ENCODE peak calls at places on chromosomes 5 and 9, in six cellular contexts. One of them, this sample, is unnamed.
A peak's percentile ranks its signal among the peaks of the same experiment; 100 is the strongest.

GRCh38 chr9:89353989-89354388 is 35.7 kb downstream of the SECISBP2 start:
- ATAC-seq in GM12878: no peak
- ATAC-seq in K562: no peak
- ATAC-seq in upper lobe of left lung: no peak
- ATAC-seq in A549: peak; percentile 48
- ATAC-seq in HepG2: peak; percentile 55
- ATAC-seq in this sample: no peak

GRCh38 chr5:67105270-67105669 is 91.3 kb downstream of the CD180 start:
- ATAC-seq in GM12878: no peak
- ATAC-seq in K562: no peak
- ATAC-seq in upper lobe of left lung: no peak
- ATAC-seq in A549: no peak
- ATAC-seq in HepG2: no peak
- ATAC-seq in this sample: no peak

GRCh38 chr9:114900937-114901802 is 29.2 kb downstream of the TNFSF8 start:
- ATAC-seq in GM12878: no peak
- ATAC-seq in K562: no peak
- ATAC-seq in upper lobe of left lung: no peak
- ATAC-seq in A549: no peak
- ATAC-seq in HepG2: no peak
- ATAC-seq in this sample: no peak

GRCh38 chr9:18922161-18922910 is 110.7 kb downstream of the SAXO1 start:
- ATAC-seq in GM12878: no peak
- ATAC-seq in K562: no peak
- ATAC-seq in upper lobe of left lung: peak; percentile 24
- ATAC-seq in A549: no peak
- ATAC-seq in HepG2: no peak
- ATAC-seq in this sample: no peak

GRCh38 chr5:122478741-122479459 is 166.9 kb downstream of the SNCAIP start:
- ATAC-seq in GM12878: no peak
- ATAC-seq in K562: no peak
- ATAC-seq in upper lobe of left lung: peak; percentile 56
- ATAC-seq in A549: peak; percentile 57
- ATAC-seq in HepG2: no peak
- ATAC-seq in this sample: no peak

GRCh38 chr5:172370237-172370640 is 84.1 kb downstream of the SH3PXD2B start:
- ATAC-seq in GM12878: peak; percentile 30
- ATAC-seq in K562: no peak
- ATAC-seq in upper lobe of left lung: no peak
- ATAC-seq in A549: peak; percentile 24
- ATAC-seq in HepG2: no peak
- ATAC-seq in this sample: peak; percentile 53

GRCh38 chr9:129054163-129054851 is 17.9 kb downstream of the MIGA2 start:
- ATAC-seq in GM12878: no peak
- ATAC-seq in K562: no peak
- ATAC-seq in upper lobe of left lung: no peak
- ATAC-seq in A549: no peak
- ATAC-seq in HepG2: no peak
- ATAC-seq in this sample: no peak

GRCh38 chr5:174735498-174736350 is 11.3 kb downstream of the MSX2 start:
- ATAC-seq in GM12878: no peak
- ATAC-seq in K562: peak; percentile 72
- ATAC-seq in upper lobe of left lung: peak; percentile 69
- ATAC-seq in A549: peak; percentile 92
- ATAC-seq in HepG2: peak; percentile 65
- ATAC-seq in this sample: no peak

GRCh38 chr9:91163773-91164471 is 197.8 kb downstream of the AUH start:
- ATAC-seq in GM12878: peak; percentile 68
- ATAC-seq in K562: no peak
- ATAC-seq in upper lobe of left lung: no peak
- ATAC-seq in A549: peak; percentile 14
- ATAC-seq in HepG2: no peak
- ATAC-seq in this sample: no peak

GRCh38 chr9:27785714-27786100 is 212.4 kb upstream of the C9orf72 start:
- ATAC-seq in GM12878: peak; percentile 93
- ATAC-seq in K562: no peak
- ATAC-seq in upper lobe of left lung: no peak
- ATAC-seq in A549: no peak
- ATAC-seq in HepG2: no peak
- ATAC-seq in this sample: no peak

GRCh38 chr5:134738133-134738962 is at the start of gene CAMLG:
- ATAC-seq in GM12878: peak; percentile 97
- ATAC-seq in K562: peak; percentile 98
- ATAC-seq in upper lobe of left lung: peak; percentile 99
- ATAC-seq in A549: peak; percentile 96
- ATAC-seq in HepG2: peak; percentile 96
- ATAC-seq in this sample: peak; percentile 99

GRCh38 chr5:122291000-122291592 is 20.9 kb upstream of the SNCAIP start:
- ATAC-seq in GM12878: no peak
- ATAC-seq in K562: no peak
- ATAC-seq in upper lobe of left lung: no peak
- ATAC-seq in A549: no peak
- ATAC-seq in HepG2: no peak
- ATAC-seq in this sample: no peak

GRCh38 chr9:35627575-35627974 is 9.4 kb upstream of the CD72 start:
- ATAC-seq in GM12878: peak; percentile 46
- ATAC-seq in K562: no peak
- ATAC-seq in upper lobe of left lung: no peak
- ATAC-seq in A549: no peak
- ATAC-seq in HepG2: no peak
- ATAC-seq in this sample: no peak

GRCh38 chr5:139552893-139553575 is 8.1 kb upstream of the UBE2D2 start:
- ATAC-seq in GM12878: no peak
- ATAC-seq in K562: no peak
- ATAC-seq in upper lobe of left lung: no peak
- ATAC-seq in A549: no peak
- ATAC-seq in HepG2: no peak
- ATAC-seq in this sample: no peak

GRCh38 chr9:34575775-34576592 is 13.5 kb downstream of the CNTFR start:
- ATAC-seq in GM12878: no peak
- ATAC-seq in K562: no peak
- ATAC-seq in upper lobe of left lung: no peak
- ATAC-seq in A549: no peak
- ATAC-seq in HepG2: peak; percentile 14
- ATAC-seq in this sample: no peak

GRCh38 chr5:149310947-149311675 is 34.2 kb upstream of the GRPEL2 start:
- ATAC-seq in GM12878: no peak
- ATAC-seq in K562: peak; percentile 29
- ATAC-seq in upper lobe of left lung: no peak
- ATAC-seq in A549: no peak
- ATAC-seq in HepG2: no peak
- ATAC-seq in this sample: no peak

GRCh38 chr9:96148634-96149138 is 153.3 kb downstream of the HSD17B3 start:
- ATAC-seq in GM12878: no peak
- ATAC-seq in K562: no peak
- ATAC-seq in upper lobe of left lung: peak; percentile 68
- ATAC-seq in A549: no peak
- ATAC-seq in HepG2: no peak
- ATAC-seq in this sample: peak; percentile 87

GRCh38 chr5:92064993-92065392 is 681.9 kb upstream of the ARRDC3 start:
- ATAC-seq in GM12878: no peak
- ATAC-seq in K562: no peak
- ATAC-seq in upper lobe of left lung: no peak
- ATAC-seq in A549: no peak
- ATAC-seq in HepG2: no peak
- ATAC-seq in this sample: no peak

GRCh38 chr9:93871286-93871685 is 83.9 kb downstream of the BARX1 start:
- ATAC-seq in GM12878: no peak
- ATAC-seq in K562: no peak
- ATAC-seq in upper lobe of left lung: no peak
- ATAC-seq in A549: no peak
- ATAC-seq in HepG2: peak; percentile 73
- ATAC-seq in this sample: no peak

GRCh38 chr9:134112561-134112960 is 23.3 kb upstream of the WDR5 start:
- ATAC-seq in GM12878: no peak
- ATAC-seq in K562: no peak
- ATAC-seq in upper lobe of left lung: no peak
- ATAC-seq in A549: no peak
- ATAC-seq in HepG2: no peak
- ATAC-seq in this sample: no peak

GRCh38 chr5:38846379-38846967 is 661 bp downstream of the OSMR start:
- ATAC-seq in GM12878: no peak
- ATAC-seq in K562: no peak
- ATAC-seq in upper lobe of left lung: peak; percentile 25
- ATAC-seq in A549: peak; percentile 12
- ATAC-seq in HepG2: peak; percentile 48
- ATAC-seq in this sample: no peak

GRCh38 chr5:38848637-38849036 is 2.8 kb downstream of the OSMR start:
- ATAC-seq in GM12878: no peak
- ATAC-seq in K562: no peak
- ATAC-seq in upper lobe of left lung: no peak
- ATAC-seq in A549: no peak
- ATAC-seq in HepG2: no peak
- ATAC-seq in this sample: no peak

GRCh38 chr5:38847549-38848341 is 1.9 kb downstream of the OSMR start:
- ATAC-seq in GM12878: no peak
- ATAC-seq in K562: peak; percentile 16
- ATAC-seq in upper lobe of left lung: no peak
- ATAC-seq in A549: peak; percentile 6
- ATAC-seq in HepG2: no peak
- ATAC-seq in this sample: no peak

GRCh38 chr5:38843665-38844064 is 2.1 kb upstream of the OSMR start:
- ATAC-seq in GM12878: no peak
- ATAC-seq in K562: no peak
- ATAC-seq in upper lobe of left lung: no peak
- ATAC-seq in A549: no peak
- ATAC-seq in HepG2: no peak
- ATAC-seq in this sample: no peak

GRCh38 chr5:38845555-38846378 is at the start of gene OSMR:
- ATAC-seq in GM12878: no peak
- ATAC-seq in K562: peak; percentile 68
- ATAC-seq in upper lobe of left lung: peak; percentile 93
- ATAC-seq in A549: peak; percentile 94
- ATAC-seq in HepG2: peak; percentile 89
- ATAC-seq in this sample: peak; percentile 97
- TF ChIP-seq POLR2A in GM12878: no peak
- TF ChIP-seq POLR2A in K562: no peak
- TF ChIP-seq POLR2A in upper lobe of left lung: peak; percentile 79
- TF ChIP-seq POLR2A in A549: peak; percentile 68
- TF ChIP-seq POLR2A in HepG2: peak; percentile 50
- TF ChIP-seq POLR2A in this sample: peak; percentile 73

DNA sequence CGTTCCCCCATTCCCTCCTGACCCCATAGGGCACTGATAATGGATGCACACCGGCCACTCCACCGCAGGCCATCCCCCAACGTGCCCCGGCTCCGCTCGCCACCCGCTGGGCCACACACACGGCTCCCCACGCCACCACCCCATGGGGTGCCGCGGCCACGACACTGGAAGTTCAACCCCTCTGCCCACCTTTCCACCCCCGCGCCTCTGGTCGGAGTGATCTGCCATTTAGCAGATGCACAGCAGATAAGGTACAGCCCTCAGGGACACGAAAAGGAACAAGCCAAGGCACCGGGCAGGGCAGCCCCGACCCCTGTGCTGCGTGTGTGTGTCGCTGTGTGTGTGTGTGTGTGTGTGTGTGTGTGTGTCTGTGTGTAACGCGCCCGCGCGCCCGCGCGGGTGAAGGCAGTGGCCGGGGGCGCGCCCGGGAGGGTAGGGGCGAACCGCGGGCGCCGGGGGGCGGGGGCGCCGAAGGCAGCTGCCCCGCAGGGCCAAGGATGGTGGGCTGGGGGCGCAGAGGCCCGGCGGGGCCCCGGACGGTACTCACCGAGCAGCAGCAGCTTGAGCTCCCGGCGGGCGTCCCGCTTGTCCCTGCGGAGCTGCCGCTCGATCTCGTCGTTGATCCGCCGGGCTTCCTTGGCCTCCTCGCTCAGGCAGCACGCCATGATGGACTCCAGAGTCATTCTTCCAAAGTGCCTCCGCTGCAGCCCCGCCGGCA is 899 bp downstream of the GNAQ start:
- ATAC-seq in GM12878: peak; percentile 27
- ATAC-seq in K562: peak; percentile 15
- ATAC-seq in upper lobe of left lung: peak; percentile 26
- ATAC-seq in A549: peak; percentile 36
- ATAC-seq in HepG2: peak; percentile 52
- ATAC-seq in this sample: peak; percentile 4
- TF ChIP-seq EP300 in GM12878: no peak
- TF ChIP-seq EP300 in K562: peak; percentile 3
- TF ChIP-seq EP300 in upper lobe of left lung: no peak
- TF ChIP-seq EP300 in A549: no peak
- TF ChIP-seq EP300 in HepG2: no peak
- TF ChIP-seq EP300 in this sample: no peak

DNA sequence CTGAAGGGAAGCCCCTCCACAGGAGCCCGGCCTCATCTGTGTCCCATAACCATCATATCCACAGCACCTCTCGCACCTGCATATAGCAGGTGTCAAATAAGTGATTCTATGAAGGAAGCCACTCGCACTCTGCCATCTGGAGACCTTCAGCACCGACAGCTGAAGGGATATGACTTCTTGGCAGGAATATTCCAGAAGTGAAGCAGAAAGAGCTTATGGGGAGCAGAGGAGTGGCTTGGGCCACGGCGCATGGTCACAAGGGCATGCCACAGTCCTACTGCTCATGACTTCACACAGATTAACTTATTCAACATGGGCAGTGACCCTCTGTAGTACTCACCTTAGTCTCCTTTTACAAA is 80.9 kb downstream of the NSUN2 start:
- ATAC-seq in GM12878: no peak
- ATAC-seq in K562: no peak
- ATAC-seq in upper lobe of left lung: no peak
- ATAC-seq in A549: no peak
- ATAC-seq in HepG2: no peak
- ATAC-seq in this sample: no peak
- TF ChIP-seq POLR2A in GM12878: no peak
- TF ChIP-seq POLR2A in K562: no peak
- TF ChIP-seq POLR2A in upper lobe of left lung: no peak
- TF ChIP-seq POLR2A in A549: no peak
- TF ChIP-seq POLR2A in HepG2: no peak
- TF ChIP-seq POLR2A in this sample: no peak

GRCh38 chr5:93078082-93079038 is 502.7 kb downstream of the NR2F1-AS1 start:
- ATAC-seq in GM12878: peak; percentile 88
- ATAC-seq in K562: no peak
- ATAC-seq in upper lobe of left lung: peak; percentile 56
- ATAC-seq in A549: peak; percentile 95
- ATAC-seq in HepG2: peak; percentile 99
- ATAC-seq in this sample: peak; percentile 80
- TF ChIP-seq EP300 in GM12878: no peak
- TF ChIP-seq EP300 in K562: no peak
- TF ChIP-seq EP300 in upper lobe of left lung: no peak
- TF ChIP-seq EP300 in A549: no peak
- TF ChIP-seq EP300 in HepG2: peak; percentile 68
- TF ChIP-seq EP300 in this sample: no peak

GRCh38 chr5:76819851-76820280 is 1.0 kb downstream of the F2RL1 start:
- ATAC-seq in GM12878: peak; percentile 33
- ATAC-seq in K562: no peak
- ATAC-seq in upper lobe of left lung: peak; percentile 9
- ATAC-seq in A549: peak; percentile 35
- ATAC-seq in HepG2: peak; percentile 27
- ATAC-seq in this sample: no peak
- TF ChIP-seq POLR2A in GM12878: no peak
- TF ChIP-seq POLR2A in K562: no peak
- TF ChIP-seq POLR2A in upper lobe of left lung: no peak
- TF ChIP-seq POLR2A in A549: no peak
- TF ChIP-seq POLR2A in HepG2: no peak
- TF ChIP-seq POLR2A in this sample: no peak

This sample was measured in gastroesophageal sphincter.